ENCODE peak calls at places on chromosome 11, in five cellular contexts. P is lower leg skin, J is ureter, Q is GM04504, S is ovary. E is an unnamed sample.
A peak's percentile ranks its signal among the peaks of the same experiment; 100 is the strongest.

GRCh38 chr11:115385211-115385610 is 119.0 kb downstream of the CADM1 start:
- DNase-seq in P (no peak), J (no peak), Q (no peak), S (no peak), E (no peak)

GRCh38 chr11:6027501-6027900 is 3.1 kb downstream of the OR56A1 start:
- DNase-seq in P (no peak), J (no peak), Q (no peak), S (no peak), E (no peak)

GRCh38 chr11:31106963-31107576 is 262.5 kb downstream of the DCDC1 start:
- DNase-seq in P (peak; percentile 87), J (no peak), Q (peak; percentile 19), S (peak; percentile 50), E (no peak)

GRCh38 chr11:9448576-9449352 is 12.0 kb upstream of the ZNF143 start:
- DNase-seq in P (no peak), J (no peak), Q (no peak), S (no peak), E (no peak)

GRCh38 chr11:117185739-117186430 is 7.3 kb downstream of the SIDT2 start:
- DNase-seq in P (peak; percentile 68), J (peak; percentile 22), Q (no peak), S (no peak), E (no peak)

GRCh38 chr11:47786373-47786772 is 19.2 kb upstream of the FNBP4 start:
- DNase-seq in P (no peak), J (no peak), Q (no peak), S (no peak), E (no peak)

GRCh38 chr11:130282111-130282510 is 32.6 kb downstream of the ZBTB44 start:
- DNase-seq in P (no peak), J (no peak), Q (no peak), S (no peak), E (no peak)

GRCh38 chr11:48064306-48064705 is 83.9 kb downstream of the PTPRJ start:
- DNase-seq in P (peak; percentile 74), J (no peak), Q (peak; percentile 41), S (no peak), E (no peak)

GRCh38 chr11:1234771-1235614 is 12.1 kb downstream of the MUC5B start:
- DNase-seq in P (peak; percentile 78), J (no peak), Q (no peak), S (no peak), E (peak; percentile 25)

GRCh38 chr11:1340111-1340510 is 30.7 kb upstream of the TOLLIP start:
- DNase-seq in P (no peak), J (peak; percentile 40), Q (no peak), S (no peak), E (no peak)

GRCh38 chr11:34461215-34461614 is 22.5 kb downstream of the CAT start:
- DNase-seq in P (no peak), J (no peak), Q (no peak), S (no peak), E (no peak)

GRCh38 chr11:12598330-12599256 is 75.6 kb upstream of the TEAD1 start:
- DNase-seq in P (no peak), J (no peak), Q (no peak), S (no peak), E (no peak)

GRCh38 chr11:123429851-123430735 is at the start of gene GRAMD1B:
- DNase-seq in P (peak; percentile 87), J (peak; percentile 50), Q (peak; percentile 58), S (peak; percentile 60), E (peak; percentile 63)

GRCh38 chr11:1622076-1622475 is at the start of gene KRTAP5-4:
- DNase-seq in P (no peak), J (no peak), Q (no peak), S (no peak), E (no peak)